ENCODE peak calls at places on chromosomes 7 and 10, in ten cellular contexts. K is T-helper 1 cell, T is transverse colon, G is T follicular helper cell, O is Calu3, N is LoVo, E is LHCN-M2, U is DMS153, B is H9, H is KG1. Z is an unnamed sample.

GRCh38 chr10:104831272-104831671 is 190.2 kb downstream of the SORCS3 start:
- DNase-seq in K (no peak), G (no peak), N (no peak), B (no peak), O (no peak), U (no peak), H (no peak), T (no peak), E (no peak), Z (no peak)

GRCh38 chr10:24518411-24518810 is 205.3 kb downstream of the ARHGAP21 start:
- DNase-seq in E (no peak), G (no peak), T (no peak), N (no peak), H (no peak), B (no peak), U (no peak), K (no peak), O (no peak), Z (no peak)

GRCh38 chr7:68518060-68518459 is 1080.2 kb upstream of the AUTS2 start:
- DNase-seq in U (no peak), G (no peak), N (no peak), K (no peak), O (no peak), H (no peak), B (no peak), E (no peak), T (no peak), Z (no peak)

GRCh38 chr7:120089968-120090367 is 183.0 kb upstream of the KCND2 start:
- DNase-seq in H (no peak), O (no peak), B (peak), K (no peak), E (peak), U (no peak), T (no peak), G (no peak), N (peak), Z (peak)

GRCh38 chr7:144830811-144831210 is 5.0 kb downstream of the TPK1 start:
- DNase-seq in B (no peak), N (no peak), K (no peak), O (no peak), E (peak), H (no peak), G (no peak), T (no peak), U (no peak), Z (no peak)

GRCh38 chr10:99579971-99580370 is 40.3 kb downstream of the SLC25A28 start:
- DNase-seq in T (no peak), N (no peak), K (no peak), U (no peak), B (no peak), E (no peak), G (no peak), H (no peak), O (no peak), Z (no peak)

GRCh38 chr10:116747325-116747724 is 5.0 kb upstream of the HSPA12A start:
- DNase-seq in G (no peak), K (no peak), E (no peak), N (no peak), T (no peak), B (no peak), H (no peak), U (no peak), O (no peak), Z (no peak)

GRCh38 chr7:149218469-149219420 is 20.7 kb upstream of the ZNF212 start:
- DNase-seq in U (no peak), B (no peak), H (no peak), O (no peak), N (no peak), T (no peak), K (no peak), E (no peak), G (no peak), Z (no peak)

GRCh38 chr10:61902448-61903183 is 1.1 kb downstream of the ARID5B start:
- DNase-seq in O (peak), N (peak), G (peak), H (peak), E (peak), B (peak), K (peak), U (peak), T (peak), Z (no peak)

GRCh38 chr10:6586501-6586900 is 6.4 kb upstream of the PRKCQ start:
- DNase-seq in O (no peak), H (no peak), G (no peak), U (no peak), B (no peak), E (no peak), N (no peak), K (no peak), T (no peak), Z (no peak)

GRCh38 chr7:90483236-90483635 is 13.8 kb downstream of the PTTG1IP2 start:
- DNase-seq in H (no peak), U (no peak), T (no peak), E (peak), K (no peak), G (no peak), B (no peak), O (no peak), N (no peak), Z (no peak)

GRCh38 chr7:138657854-138658386 is 43.2 kb downstream of the SVOPL start:
- DNase-seq in U (no peak), T (no peak), O (no peak), K (no peak), E (no peak), N (no peak), G (no peak), H (no peak), B (no peak), Z (no peak)

GRCh38 chr7:107502797-107503196 is 32.9 kb downstream of the GPR22 start:
- DNase-seq in N (no peak), B (no peak), O (no peak), T (no peak), U (no peak), G (no peak), E (no peak), K (no peak), H (no peak), Z (no peak)

GRCh38 chr7:134744569-134744968 is 34.9 kb upstream of the CALD1 start:
- DNase-seq in K (no peak), H (no peak), B (no peak), T (no peak), G (no peak), N (no peak), O (no peak), E (no peak), U (no peak), Z (no peak)

GRCh38 chr10:1516492-1517224 is 220.7 kb downstream of the ADARB2 start:
- DNase-seq in O (no peak), K (no peak), U (no peak), N (no peak), E (no peak), T (no peak), G (no peak), B (no peak), H (no peak), Z (no peak)

GRCh38 chr10:132482090-132482489 is 55.5 kb upstream of the INPP5A start:
- DNase-seq in O (peak), G (no peak), U (no peak), E (peak), K (no peak), H (no peak), N (peak), T (no peak), B (no peak), Z (no peak)

GRCh38 chr7:465710-466400 is 53.8 kb downstream of the PDGFA start:
- DNase-seq in O (no peak), H (no peak), K (no peak), T (no peak), G (no peak), B (no peak), E (no peak), N (no peak), U (no peak), Z (peak)

GRCh38 chr10:1100143-1100542 is 44.0 kb downstream of the WDR37 start:
- DNase-seq in U (no peak), E (no peak), O (no peak), N (no peak), T (no peak), B (no peak), H (no peak), G (no peak), K (no peak), Z (no peak)

GRCh38 chr10:23403278-23403677 is 35.6 kb upstream of the OTUD1 start:
- DNase-seq in T (no peak), E (no peak), U (no peak), H (no peak), B (no peak), O (no peak), K (no peak), N (no peak), G (no peak), Z (no peak)

GRCh38 chr10:102752934-102753664 is 9.4 kb downstream of the WBP1L start:
- DNase-seq in N (no peak), H (no peak), K (no peak), E (peak), G (no peak), B (peak), T (no peak), U (no peak), O (no peak), Z (no peak)

GRCh38 chr10:63668081-63668480 is 146.9 kb downstream of the REEP3 start:
- DNase-seq in T (no peak), B (no peak), G (no peak), O (no peak), K (no peak), N (no peak), H (no peak), U (no peak), E (no peak), Z (no peak)

GRCh38 chr7:15303357-15303756 is 258.5 kb downstream of the AGMO start:
- DNase-seq in G (no peak), E (no peak), H (no peak), U (no peak), B (no peak), O (no peak), K (no peak), T (no peak), N (no peak), Z (no peak)

GRCh38 chr7:24828871-24829661 is 71.8 kb upstream of the GSDME start:
- DNase-seq in H (no peak), N (no peak), K (no peak), E (peak), U (no peak), G (no peak), T (no peak), O (no peak), B (no peak), Z (no peak)

GRCh38 chr10:101215397-101216206 is 13.7 kb downstream of the LBX1 start:
- DNase-seq in H (no peak), K (no peak), T (no peak), B (no peak), G (no peak), E (no peak), O (no peak), N (no peak), U (no peak), Z (no peak)